ENCODE peak calls at places on chromosomes 16 and 17, in four cellular contexts. Y, J, A and D are unnamed samples. For H3K4me1, the result is how much of the 10 kb centered on the place peaks cover.

GRCh38 chr17:81049973-81050551 is 15.1 kb downstream of the BAIAP2 start:
- DNase-seq in Y (no peak), J (no peak), A (no peak), D (no peak)

GRCh38 chr17:4054446-4054845 is 88.4 kb downstream of the ZZEF1 start:
- DNase-seq in Y (no peak), J (no peak), A (no peak), D (no peak)

GRCh38 chr17:29444589-29444988 is 54.4 kb downstream of the TAOK1 start:
- DNase-seq in Y (no peak), J (no peak), A (peak), D (no peak)

GRCh38 chr16:50196736-50197135 is 43.6 kb downstream of the TENT4B start:
- DNase-seq in Y (no peak), J (no peak), A (peak), D (peak)

GRCh38 chr17:37391146-37391545 is 15.4 kb downstream of the C17orf78 start:
- DNase-seq in Y (no peak), J (no peak), A (peak), D (no peak)

GRCh38 chr17:57707892-57708291 is 37.2 kb downstream of the CCDC182 start:
- DNase-seq in Y (peak), J (peak), A (peak), D (no peak)

GRCh38 chr17:57515662-57516211 is 229.4 kb downstream of the CCDC182 start:
- DNase-seq in Y (no peak), J (no peak), A (no peak), D (no peak)

GRCh38 chr16:3007059-3007956 is 5.4 kb upstream of the CLDN9 start:
- DNase-seq in Y (no peak), J (no peak), A (no peak), D (no peak)

GRCh38 chr16:55572439-55572838 is 6.0 kb downstream of the CAPNS2 start:
- DNase-seq in Y (no peak), J (no peak), A (no peak), D (no peak)

GRCh38 chr17:21209511-21210175 is 4.3 kb downstream of the TMEM11 start:
- DNase-seq in Y (no peak), J (no peak), A (no peak), D (no peak)

GRCh38 chr17:75652934-75653549 is 13.9 kb downstream of the RECQL5 start:
- DNase-seq in Y (no peak), J (peak), A (peak), D (no peak)

GRCh38 chr17:77188084-77189066 is 47.6 kb downstream of the SEC14L1 start:
- DNase-seq in Y (no peak), J (no peak), A (no peak), D (no peak)

GRCh38 chr17:78442648-78443128 is 64.2 kb downstream of the PGS1 start:
- DNase-seq in Y (no peak), J (no peak), A (peak), D (no peak)

GRCh38 chr16:29761882-29762281 is 16.1 kb upstream of the C16orf54 start:
- DNase-seq in Y (no peak), J (no peak), A (no peak), D (no peak)

GRCh38 chr17:1110844-1111598 is 68.8 kb downstream of the ABR start:
- DNase-seq in Y (no peak), J (peak), A (peak), D (no peak)

GRCh38 chr17:1112875-1113274 is 66.9 kb downstream of the ABR start:
- DNase-seq in Y (no peak), J (no peak), A (no peak), D (no peak)

GRCh38 chr17:1110524-1110843 is 69.3 kb downstream of the ABR start:
- DNase-seq in Y (no peak), J (no peak), A (no peak), D (no peak)

GRCh38 chr17:1109606-1110523 is 69.9 kb downstream of the ABR start:
- DNase-seq in Y (no peak), J (peak), A (no peak), D (no peak)

DNA sequence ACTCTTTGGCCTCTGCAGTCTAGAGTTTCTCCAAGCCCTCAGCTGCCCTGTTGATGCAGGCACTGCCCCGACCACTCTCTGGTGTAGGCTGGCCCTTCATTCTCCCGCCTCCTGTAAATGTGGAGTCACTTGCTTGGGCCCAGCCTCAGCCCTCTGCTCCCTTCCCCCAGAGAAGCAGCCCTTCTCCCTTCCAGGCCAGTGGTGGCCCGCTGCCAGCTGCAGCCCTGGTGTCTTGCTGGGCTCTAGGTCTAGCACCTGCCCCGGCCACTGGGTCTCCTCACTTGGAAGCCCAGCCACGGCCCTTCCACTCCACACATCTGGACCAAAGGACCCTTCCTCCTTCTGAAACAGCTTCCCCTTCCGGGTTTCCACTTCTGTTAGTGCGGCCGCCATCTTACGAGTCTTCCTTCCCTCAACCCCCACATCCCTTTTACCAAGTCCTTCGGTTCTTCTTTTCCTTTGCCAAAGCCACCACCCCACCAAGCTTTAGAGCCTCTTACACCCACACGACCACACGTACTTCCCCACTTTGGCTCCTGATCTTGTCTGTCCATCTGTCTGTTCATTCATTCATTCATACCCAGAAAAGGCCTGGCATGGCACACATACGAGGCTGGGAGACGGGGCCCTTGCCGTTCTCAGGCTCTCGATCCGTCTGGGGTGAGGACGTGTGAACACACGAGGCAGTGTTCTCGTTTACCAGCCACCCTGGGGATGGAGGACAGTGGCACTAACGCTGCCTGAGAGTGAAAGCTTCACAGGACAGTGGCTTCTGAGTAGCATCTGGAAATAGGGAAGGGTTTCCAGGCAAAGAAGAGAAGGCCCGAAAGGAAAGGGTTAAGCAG is 68.0 kb downstream of the ABR start:
- DNase-seq in Y (no peak), J (no peak), A (no peak), D (no peak)
- H3K4me1 ChIP-seq in Y (under half), J (under half), A (under half), D (under half)

GRCh38 chr16:88773812-88774291 is 11.2 kb downstream of the PIEZO1 start:
- DNase-seq in Y (no peak), J (peak), A (peak), D (no peak)

GRCh38 chr16:88769617-88770458 is 15.2 kb downstream of the PIEZO1 start:
- DNase-seq in Y (no peak), J (peak), A (no peak), D (peak)

GRCh38 chr16:88772871-88773811 is 11.9 kb downstream of the PIEZO1 start:
- DNase-seq in Y (peak), J (peak), A (peak), D (no peak)

GRCh38 chr16:88770459-88771293 is 14.3 kb downstream of the PIEZO1 start:
- DNase-seq in Y (no peak), J (peak), A (peak), D (peak)

DNA sequence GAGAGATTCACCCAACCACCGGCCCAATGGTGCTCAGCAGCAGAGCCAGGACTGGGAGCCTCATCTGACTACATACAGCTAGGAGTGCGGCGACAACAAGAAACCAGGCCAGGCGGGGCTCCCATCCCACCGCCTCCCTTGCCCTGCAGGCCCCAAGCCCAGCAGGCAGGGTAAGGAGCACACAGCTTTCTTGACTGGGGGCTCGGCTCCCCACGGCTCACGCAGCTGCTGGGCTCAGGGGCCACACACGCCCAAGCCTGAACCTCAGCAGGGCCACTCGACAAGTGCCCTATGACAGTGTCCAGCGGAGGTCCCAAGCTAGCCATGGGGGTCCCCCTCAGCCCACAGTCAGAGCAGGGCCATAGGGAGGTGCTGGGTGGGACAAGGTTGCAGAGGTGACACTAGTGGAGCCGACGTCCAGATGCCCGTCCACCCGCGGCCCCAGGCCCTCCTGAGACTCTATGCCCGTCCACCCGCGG is 13.7 kb downstream of the PIEZO1 start:
- DNase-seq in Y (no peak), J (no peak), A (no peak), D (no peak)
- H3K4me3 ChIP-seq in Y (no peak), J (no peak), A (no peak), D (no peak)

GRCh38 chr17:59439261-59439660 is 107.8 kb downstream of the YPEL2 start:
- DNase-seq in Y (no peak), J (peak), A (no peak), D (no peak)

GRCh38 chr17:59439711-59440110 is 108.3 kb downstream of the YPEL2 start:
- DNase-seq in Y (no peak), J (no peak), A (peak), D (no peak)

GRCh38 chr17:59441459-59442096 is 110.1 kb downstream of the YPEL2 start:
- DNase-seq in Y (no peak), J (no peak), A (no peak), D (no peak)

GRCh38 chr17:59443106-59443505 is 111.7 kb downstream of the YPEL2 start:
- DNase-seq in Y (no peak), J (no peak), A (no peak), D (no peak)

DNA sequence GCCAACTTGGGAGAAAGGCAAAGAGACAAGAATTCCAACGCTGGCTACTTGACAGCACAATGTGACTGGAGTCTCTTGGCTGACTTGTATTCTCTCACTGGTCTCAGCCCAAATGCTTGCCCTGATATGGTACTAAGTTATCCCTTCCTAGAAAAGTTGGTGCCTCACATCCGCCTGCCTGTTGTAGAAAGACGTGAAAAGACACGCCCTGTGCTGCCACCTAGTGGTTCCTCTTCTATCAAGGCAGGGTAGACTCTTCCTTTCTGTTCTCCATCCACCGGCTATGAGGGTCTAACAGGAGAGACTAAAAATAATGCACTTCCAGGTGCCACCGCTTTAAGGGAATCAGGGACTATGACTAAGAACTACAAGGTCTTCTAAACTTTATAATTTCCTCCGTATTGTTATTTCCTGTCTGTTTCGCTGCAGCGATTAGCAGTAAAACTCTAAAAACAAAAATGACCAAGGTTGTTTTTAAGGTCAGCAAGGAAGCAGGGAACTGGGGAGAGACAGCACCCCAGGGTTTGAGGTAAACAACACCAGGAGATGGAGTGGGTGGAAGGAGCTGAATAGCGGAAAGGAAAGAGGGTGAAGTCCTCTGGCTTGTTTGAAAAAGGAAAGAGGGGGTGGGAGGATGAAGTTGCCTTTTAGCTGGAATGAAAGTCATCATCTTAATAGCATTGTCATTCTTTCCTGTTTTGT is 109.5 kb downstream of the YPEL2 start:
- DNase-seq in Y (peak), J (peak), A (peak), D (peak)
- H3K27ac ChIP-seq in Y (no peak), J (peak), A (no peak), D (no peak)

GRCh38 chr16:64287667-64288521 is 834.0 kb downstream of the CDH11 start:
- DNase-seq in Y (no peak), J (peak), A (no peak), D (no peak)

GRCh38 chr16:64292953-64293352 is 828.9 kb downstream of the CDH11 start:
- DNase-seq in Y (no peak), J (no peak), A (no peak), D (no peak)

GRCh38 chr16:64290461-64290860 is 831.4 kb downstream of the CDH11 start:
- DNase-seq in Y (no peak), J (no peak), A (no peak), D (no peak)
- H3K4me1 ChIP-seq in Y (under half), J (under half), A (under half), D (under half)

DNA sequence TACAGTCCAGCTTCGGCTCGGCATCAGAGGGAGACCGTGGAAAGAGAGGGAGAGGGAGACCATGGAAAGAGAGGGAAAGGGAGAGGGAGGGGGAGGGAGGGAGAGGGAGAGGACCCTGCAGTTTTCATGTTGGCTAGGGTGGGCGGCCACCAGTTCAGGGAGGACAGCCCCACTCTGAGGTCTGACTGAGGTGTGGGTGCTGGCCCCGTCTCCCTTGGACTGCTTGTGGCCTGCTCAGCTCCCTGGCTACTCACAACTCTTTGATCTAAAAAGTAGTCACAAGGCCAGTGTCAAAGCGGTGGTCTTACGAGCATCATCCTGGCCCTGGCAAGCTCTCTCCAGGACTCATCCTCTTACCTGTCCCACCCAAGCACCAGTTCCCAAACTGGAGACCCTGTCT is 9.4 kb downstream of the COX4I1 start:
- DNase-seq in Y (no peak), J (no peak), A (no peak), D (no peak)
- H3K4me3 ChIP-seq in Y (no peak), J (no peak), A (no peak), D (no peak)

DNA sequence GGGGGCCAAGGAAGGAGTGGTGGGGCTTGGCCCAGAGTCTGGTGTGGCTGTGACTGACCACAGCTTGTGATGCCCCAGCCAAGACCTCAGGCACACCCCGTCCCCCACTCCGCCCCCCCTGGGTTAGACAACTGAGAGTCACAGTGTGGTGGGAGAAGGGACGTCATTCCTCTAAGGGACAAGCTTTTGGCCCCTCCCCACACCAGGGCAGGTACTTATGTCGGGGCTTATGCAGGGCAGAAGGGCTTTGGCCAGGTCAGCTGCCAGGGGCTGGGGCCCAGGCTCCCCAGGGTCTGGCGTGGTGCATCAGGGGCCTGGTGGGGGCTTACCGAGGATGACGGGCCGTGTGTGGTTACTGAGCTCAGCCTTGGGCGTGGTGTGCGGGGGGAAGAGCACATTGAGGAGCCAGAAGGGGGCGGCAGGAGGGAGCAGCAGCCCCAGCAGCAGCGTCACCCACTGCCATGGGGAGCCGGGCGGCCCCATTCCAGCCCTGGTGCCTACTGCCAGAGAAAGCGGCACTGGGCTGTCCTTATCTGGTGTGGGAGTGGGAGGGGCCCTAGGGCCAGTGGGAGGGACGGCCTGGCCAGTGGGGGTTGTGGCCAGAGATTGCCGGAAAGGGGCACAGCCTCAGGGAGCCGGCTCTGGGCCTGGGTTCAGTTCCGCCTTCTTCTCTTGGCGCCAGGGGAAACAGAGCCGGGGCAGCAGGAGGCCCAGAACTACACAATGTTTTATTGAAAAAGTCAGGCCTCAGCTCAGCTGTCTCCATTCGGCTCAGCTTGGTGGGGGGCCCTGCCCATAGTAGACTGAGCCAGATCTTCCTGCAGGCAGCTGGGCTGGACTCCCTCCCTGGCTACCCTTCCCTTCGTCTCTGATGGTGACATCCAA is at the start of gene LCAT:
- DNase-seq in Y (peak), J (no peak), A (no peak), D (no peak)
- H3K27ac ChIP-seq in Y (peak), J (no peak), A (no peak), D (no peak)

GRCh38 chr16:69833357-69833781 is 71.2 kb downstream of the WWP2 start:
- DNase-seq in Y (no peak), J (no peak), A (peak), D (no peak)
- H3K4me1 ChIP-seq in Y (under half), J (half or more), A (under half), D (under half)